ENCODE peak calls at places on chromosomes 3 and 15, in ten cellular contexts. S, Y, U, J, G, V, E, W, X and A are unnamed samples.

GRCh38 chr3:161042023-161042501 is 63.1 kb downstream of the B3GALNT1 start:
- DNase-seq in S (peak; percentile 3), Y (no peak), U (no peak), J (no peak), G (no peak), V (no peak), E (no peak), W (no peak), X (no peak), A (no peak)

GRCh38 chr15:61396235-61396927 is 167.3 kb upstream of the RORA start:
- DNase-seq in S (no peak), Y (no peak), U (no peak), J (no peak), G (no peak), V (no peak), E (no peak), W (no peak), X (no peak), A (no peak)

GRCh38 chr3:171282041-171282440 is 178.2 kb downstream of the TNIK start:
- DNase-seq in S (no peak), Y (peak; percentile 21), U (no peak), J (no peak), G (no peak), V (no peak), E (no peak), W (no peak), X (no peak), A (no peak)

GRCh38 chr15:77630064-77630463 is 2.6 kb downstream of the LINGO1 start:
- DNase-seq in S (no peak), Y (no peak), U (no peak), J (no peak), G (no peak), V (no peak), E (no peak), W (no peak), X (no peak), A (no peak)

GRCh38 chr3:22474706-22475470 is 723.9 kb upstream of the ZNF385D start:
- DNase-seq in S (no peak), Y (no peak), U (no peak), J (no peak), G (no peak), V (no peak), E (peak; percentile 73), W (no peak), X (no peak), A (no peak)

GRCh38 chr3:74510261-74510660 is 104.2 kb downstream of the CNTN3 start:
- DNase-seq in S (no peak), Y (no peak), U (no peak), J (no peak), G (no peak), V (no peak), E (no peak), W (no peak), X (no peak), A (no peak)

GRCh38 chr15:72358532-72359180 is 17.2 kb downstream of the HEXA start:
- DNase-seq in S (no peak), Y (peak; percentile 53), U (peak; percentile 70), J (no peak), G (peak; percentile 87), V (no peak), E (peak; percentile 32), W (peak; percentile 53), X (peak; percentile 77), A (peak; percentile 51)

GRCh38 chr15:66995257-66995656 is 70.1 kb upstream of the SMAD3 start:
- DNase-seq in S (peak; percentile 25), Y (no peak), U (no peak), J (no peak), G (no peak), V (no peak), E (no peak), W (no peak), X (no peak), A (no peak)

GRCh38 chr3:11915621-11916417 is 69.1 kb upstream of the TAMM41 start:
- DNase-seq in S (no peak), Y (no peak), U (no peak), J (no peak), G (no peak), V (no peak), E (no peak), W (no peak), X (no peak), A (no peak)

GRCh38 chr3:40200754-40201316 is 108.7 kb upstream of the EIF1B start:
- DNase-seq in S (no peak), Y (no peak), U (no peak), J (no peak), G (no peak), V (no peak), E (no peak), W (no peak), X (no peak), A (no peak)

GRCh38 chr15:67833504-67834248 is 6.2 kb downstream of the RNU6-1 start:
- DNase-seq in S (peak; percentile 48), Y (peak; percentile 55), U (no peak), J (peak; percentile 71), G (peak; percentile 64), V (no peak), E (peak; percentile 64), W (no peak), X (no peak), A (no peak)

GRCh38 chr3:53382106-53382505 is 34.8 kb upstream of the DCP1A start:
- DNase-seq in S (peak; percentile 19), Y (no peak), U (no peak), J (no peak), G (no peak), V (no peak), E (no peak), W (no peak), X (no peak), A (no peak)

GRCh38 chr3:187586226-187586625 is 84.0 kb downstream of the SST start:
- DNase-seq in S (no peak), Y (no peak), U (no peak), J (no peak), G (no peak), V (no peak), E (no peak), W (no peak), X (no peak), A (no peak)

GRCh38 chr15:86611392-86612040 is 531.8 kb downstream of the AGBL1 start:
- DNase-seq in S (peak; percentile 48), Y (no peak), U (no peak), J (no peak), G (no peak), V (no peak), E (no peak), W (no peak), X (no peak), A (peak; percentile 13)

GRCh38 chr15:63487076-63487757 is 17.2 kb upstream of the USP3 start:
- DNase-seq in S (peak; percentile 90), Y (peak; percentile 98), U (peak; percentile 76), J (peak; percentile 88), G (peak; percentile 91), V (peak; percentile 71), E (peak; percentile 81), W (peak; percentile 61), X (peak; percentile 93), A (peak; percentile 83)

GRCh38 chr3:8341853-8342252 is 159.8 kb upstream of the LMCD1 start:
- DNase-seq in S (no peak), Y (no peak), U (no peak), J (no peak), G (no peak), V (no peak), E (no peak), W (no peak), X (no peak), A (no peak)